ENCODE peak calls at places on chromosomes 3 and 15, in nine cellular contexts. Z, Q, G, T, X, D, P, L and C are unnamed samples. For H3K4me1, the result is how much of the 10 kb centered on the place peaks cover.

GRCh38 chr3:101150504-101150903 is 157.3 kb upstream of the ABI3BP start:
- DNase-seq in G (no peak), Z (no peak), D (no peak), P (no peak), L (no peak), Q (no peak), X (no peak), T (no peak), C (no peak)

GRCh38 chr15:70214266-70214665 is 116.5 kb upstream of the TLE3 start:
- DNase-seq in D (no peak), P (no peak), G (peak), L (no peak), T (no peak), Q (no peak), Z (no peak), X (no peak), C (no peak)

GRCh38 chr15:87724330-87724729 is 532.2 kb downstream of the NTRK3 start:
- DNase-seq in Z (no peak), P (no peak), G (no peak), L (no peak), X (no peak), Q (no peak), T (no peak), D (no peak), C (no peak)

GRCh38 chr3:119304201-119304713 is 10.1 kb downstream of the ARHGAP31 start:
- DNase-seq in X (no peak), L (no peak), Z (no peak), T (no peak), D (peak), Q (no peak), P (no peak), G (no peak), C (no peak)

GRCh38 chr3:174116421-174116820 is 718.9 kb downstream of the NLGN1 start:
- DNase-seq in X (no peak), T (no peak), P (no peak), Q (no peak), G (no peak), Z (no peak), L (no peak), D (peak), C (no peak)

GRCh38 chr3:126083511-126083912 is 412 bp downstream of the SLC41A3 start:
- DNase-seq in Z (no peak), Q (peak), T (peak), L (peak), P (peak), G (peak), X (no peak), D (peak), C (no peak)

GRCh38 chr3:87437765-87438164 is 161.4 kb upstream of the POU1F1 start:
- DNase-seq in G (no peak), X (no peak), Z (no peak), T (no peak), P (no peak), D (peak), Q (no peak), L (no peak), C (no peak)

GRCh38 chr15:61396235-61396927 is 167.3 kb upstream of the RORA start:
- DNase-seq in X (no peak), Z (no peak), D (no peak), L (no peak), T (no peak), P (no peak), Q (no peak), G (no peak), C (no peak)

GRCh38 chr15:35909414-35909813 is 363.4 kb upstream of the DPH6 start:
- DNase-seq in P (no peak), T (no peak), Z (no peak), D (peak), X (no peak), G (no peak), L (no peak), Q (no peak), C (no peak)

GRCh38 chr3:194134231-194134756 is 1.7 kb upstream of the HES1 start:
- DNase-seq in X (no peak), D (no peak), T (peak), L (no peak), G (no peak), P (no peak), Q (peak), Z (peak), C (peak)

GRCh38 chr3:186653984-186654383 is 11.8 kb upstream of the HRG start:
- DNase-seq in Z (no peak), T (no peak), Q (no peak), D (no peak), L (peak), X (no peak), P (peak), G (peak), C (no peak)

GRCh38 chr3:115860766-115861165 is 237.5 kb downstream of the GAP43 start:
- DNase-seq in Z (no peak), P (no peak), Q (no peak), X (no peak), G (no peak), D (no peak), L (no peak), T (no peak), C (no peak)

GRCh38 chr15:77830041-77830440 is 197.3 kb upstream of the LINGO1 start:
- DNase-seq in X (peak), G (peak), P (no peak), Z (no peak), D (no peak), L (no peak), T (no peak), Q (no peak), C (no peak)

GRCh38 chr3:8593022-8593817 is 51.4 kb downstream of the SSUH2 start:
- DNase-seq in Q (no peak), X (peak), Z (no peak), T (no peak), P (no peak), D (no peak), L (no peak), G (no peak), C (no peak)

GRCh38 chr3:149367021-149367840 is 10.2 kb downstream of the TM4SF1 start:
- DNase-seq in G (no peak), L (peak), D (peak), P (peak), Q (no peak), T (peak), Z (no peak), X (no peak), C (no peak)

GRCh38 chr3:38610934-38611333 is 38.6 kb downstream of the SCN5A start:
- DNase-seq in X (no peak), Z (no peak), G (no peak), P (no peak), D (no peak), Q (peak), T (no peak), L (no peak), C (no peak)

GRCh38 chr3:45227946-45228345 is 1.9 kb upstream of the TMEM158 start:
- DNase-seq in D (no peak), Z (no peak), T (no peak), L (no peak), X (no peak), P (no peak), Q (no peak), G (peak), C (no peak)

GRCh38 chr3:133264920-133265319 is 134.9 kb upstream of the BFSP2 start:
- DNase-seq in G (no peak), X (no peak), D (no peak), T (no peak), L (no peak), P (no peak), Q (no peak), Z (no peak), C (no peak)

DNA sequence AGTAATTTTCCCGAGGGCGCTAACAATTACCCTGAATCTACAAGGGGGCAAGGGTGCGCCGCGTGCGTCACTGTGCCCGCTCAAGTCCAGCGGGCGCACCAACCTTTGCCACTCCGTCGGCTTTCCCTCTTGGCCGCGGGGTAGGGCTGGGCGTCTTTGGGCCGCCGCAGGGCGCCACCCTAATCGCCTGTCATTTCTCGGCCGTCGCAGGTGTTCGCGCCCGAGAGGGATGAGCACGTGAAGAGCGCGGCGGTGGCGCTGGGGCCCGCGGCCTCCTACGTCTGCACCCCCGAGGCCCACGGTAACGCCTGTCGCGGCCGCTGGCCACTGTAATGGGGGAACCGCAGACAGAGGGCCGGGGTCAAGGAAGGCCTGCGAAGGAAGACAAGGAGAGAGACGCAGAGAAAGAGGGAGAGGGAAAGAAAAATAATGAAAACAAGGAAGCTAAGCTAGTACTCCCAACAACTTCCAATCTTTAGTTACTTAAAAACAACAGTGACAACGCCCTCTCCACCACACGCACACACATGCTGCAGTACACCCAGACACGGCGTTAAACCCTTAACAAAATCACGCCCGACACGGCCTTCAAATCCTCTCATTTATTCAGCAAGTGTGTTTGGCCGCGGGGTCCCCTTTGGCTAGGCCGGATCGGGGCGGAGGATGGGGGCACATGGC is 3.8 kb downstream of the SKOR1 start:
- DNase-seq in X (peak), T (no peak), L (no peak), P (no peak), G (no peak), Q (peak), D (no peak), Z (no peak), C (no peak)
- H3K4me1 ChIP-seq in X (under half), T (under half), L (under half), P (under half), G (under half), Q (under half), D (under half), Z (half or more), C (under half)

GRCh38 chr15:59176653-59177444 is 29.8 kb upstream of the LDHAL6B start:
- DNase-seq in P (no peak), Q (no peak), D (no peak), X (no peak), L (no peak), T (peak), G (no peak), Z (no peak), C (no peak)
- H3K27ac ChIP-seq in P (no peak), Q (peak), D (no peak), X (no peak), L (peak), T (no peak), G (no peak), Z (no peak), C (no peak)

GRCh38 chr15:84747423-84748273 is 744 bp upstream of the ZNF592 start:
- DNase-seq in Z (peak), T (peak), X (peak), G (peak), Q (peak), P (peak), L (peak), D (peak), C (peak)

GRCh38 chr15:84750583-84751092 is 2.2 kb downstream of the ZNF592 start:
- DNase-seq in X (no peak), G (no peak), T (no peak), L (no peak), Z (no peak), Q (no peak), D (no peak), P (no peak), C (no peak)

GRCh38 chr15:84748274-84749110 is at the start of gene ZNF592:
- DNase-seq in P (peak), Z (peak), T (peak), X (peak), D (peak), L (peak), G (peak), Q (peak), C (peak)

GRCh38 chr15:84752195-84752594 is 3.8 kb downstream of the ZNF592 start:
- DNase-seq in Z (no peak), G (no peak), P (peak), L (no peak), D (no peak), X (no peak), Q (no peak), T (no peak), C (no peak)

GRCh38 chr15:84749111-84749991 is 959 bp downstream of the ZNF592 start:
- DNase-seq in D (peak), P (peak), T (peak), G (peak), Q (peak), Z (peak), L (no peak), X (peak), C (peak)
- TF ChIP-seq CTCF in D (no peak), P (no peak), T (peak), G (no peak), Q (no peak), Z (no peak), L (no peak), X (no peak), C (no peak)

GRCh38 chr15:75649848-75650247 is 2.1 kb downstream of the SNX33 start:
- DNase-seq in Q (no peak), Z (no peak), T (no peak), G (no peak), P (no peak), L (no peak), D (no peak), X (no peak), C (no peak)
- H3K4me1 ChIP-seq in Q (half or more), Z (half or more), T (under half), G (under half), P (half or more), L (under half), D (half or more), X (half or more), C (half or more)

GRCh38 chr3:23809840-23810341 is 4.1 kb downstream of the UBE2E1 start:
- DNase-seq in G (no peak), P (no peak), T (no peak), Z (no peak), Q (no peak), L (no peak), D (peak), X (no peak), C (no peak)
- H3K27ac ChIP-seq in G (peak), P (peak), T (peak), Z (peak), Q (peak), L (peak), D (peak), X (peak), C (peak)

GRCh38 chr15:81152799-81153198 is 18.7 kb downstream of the CFAP161 start:
- DNase-seq in T (no peak), L (no peak), X (no peak), Q (no peak), Z (no peak), D (no peak), P (no peak), G (no peak), C (no peak)

GRCh38 chr15:81156324-81156723 is 22.3 kb downstream of the CFAP161 start:
- DNase-seq in X (no peak), D (no peak), Z (no peak), L (no peak), G (no peak), P (no peak), Q (no peak), T (no peak), C (no peak)

GRCh38 chr15:81157939-81158223 is 23.8 kb downstream of the CFAP161 start:
- DNase-seq in Z (no peak), Q (no peak), X (no peak), P (no peak), D (no peak), G (no peak), L (no peak), T (no peak), C (no peak)

GRCh38 chr15:81157195-81157938 is 23.3 kb downstream of the CFAP161 start:
- DNase-seq in X (no peak), Q (no peak), G (no peak), T (no peak), Z (no peak), P (no peak), D (no peak), L (no peak), C (no peak)

GRCh38 chr15:81155375-81156218 is 21.5 kb downstream of the CFAP161 start:
- DNase-seq in P (peak), Z (no peak), Q (no peak), X (no peak), D (peak), G (no peak), T (peak), L (peak), C (peak)
- TF ChIP-seq CTCF in P (peak), Z (peak), Q (peak), X (peak), D (peak), G (peak), T (peak), L (peak), C (peak)

GRCh38 chr15:90270502-90271150 is 5.2 kb downstream of the NGRN start:
- DNase-seq in L (no peak), Z (no peak), T (no peak), Q (peak), D (no peak), X (no peak), G (no peak), P (no peak), C (no peak)
- H3K4me1 ChIP-seq in L (under half), Z (half or more), T (under half), Q (under half), D (under half), X (under half), G (under half), P (under half), C (half or more)

DNA sequence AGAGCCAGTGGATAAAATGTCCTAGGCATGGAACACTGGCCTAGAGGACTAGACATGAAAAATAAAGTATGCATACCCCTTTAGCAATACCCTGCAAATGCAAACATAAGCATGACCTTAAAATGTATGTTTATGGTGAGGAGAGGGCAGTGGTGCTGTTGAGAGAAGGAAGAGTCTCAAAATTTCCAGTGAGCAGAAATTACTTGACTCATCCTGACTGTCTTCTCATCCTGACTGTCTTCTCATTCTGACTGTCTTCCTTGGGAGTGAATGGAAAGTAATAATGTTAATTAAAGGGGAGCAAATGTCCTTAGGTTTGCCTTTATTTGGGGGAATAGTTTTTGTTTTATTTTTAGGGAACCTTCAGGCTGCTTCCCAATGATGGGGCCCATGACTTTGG is 121.5 kb upstream of the GALNT15 start:
- DNase-seq in Z (no peak), Q (no peak), G (no peak), L (no peak), D (no peak), X (no peak), T (no peak), P (no peak), C (no peak)
- H3K27ac ChIP-seq in Z (no peak), Q (no peak), G (no peak), L (peak), D (no peak), X (no peak), T (no peak), P (no peak), C (no peak)